ENCODE peak calls at places on chromosomes 3 and 15, in four cellular contexts. M is AG09309, I is keratinocyte, K is HCT116. F is an unnamed sample.

GRCh38 chr3:181086011-181086410 is 96.5 kb upstream of the DNAJC19 start:
- DNase-seq in I (no peak), K (no peak), M (no peak), F (no peak)

GRCh38 chr3:963255-963654 is 129.6 kb upstream of the CNTN6 start:
- DNase-seq in M (no peak), K (no peak), I (no peak), F (no peak)

GRCh38 chr3:35639251-35640185 is at the start of gene ARPP21:
- DNase-seq in K (no peak), M (no peak), I (no peak), F (no peak)

GRCh38 chr3:48405971-48406370 is 23.9 kb downstream of the PLXNB1 start:
- DNase-seq in M (no peak), I (no peak), K (no peak), F (no peak)

GRCh38 chr3:87576752-87577151 is 300.4 kb upstream of the POU1F1 start:
- DNase-seq in M (no peak), K (no peak), I (no peak), F (no peak)

GRCh38 chr3:120428904-120429303 is 21.9 kb downstream of the FSTL1 start:
- DNase-seq in K (no peak), I (no peak), M (no peak), F (no peak)

GRCh38 chr3:57856675-57857074 is 100.6 kb downstream of the SLMAP start:
- DNase-seq in K (no peak), I (no peak), M (no peak), F (no peak)

GRCh38 chr3:58217209-58217811 is 6.5 kb upstream of the DNASE1L3 start:
- DNase-seq in M (peak), I (peak), K (peak), F (no peak)

GRCh38 chr15:65927545-65927944 is 58.3 kb downstream of the RAB11A start:
- DNase-seq in I (no peak), M (no peak), K (no peak), F (no peak)

GRCh38 chr3:55416381-55416821 is 70.7 kb downstream of the WNT5A start:
- DNase-seq in I (no peak), K (no peak), M (peak), F (peak)

GRCh38 chr15:27454281-27455060 is 483.5 kb downstream of the GABRG3 start:
- DNase-seq in I (no peak), M (no peak), K (no peak), F (no peak)

GRCh38 chr3:126152458-126152857 is 27.9 kb downstream of the ALDH1L1 start:
- DNase-seq in K (no peak), M (no peak), I (no peak), F (no peak)

GRCh38 chr15:30882861-30883433 is 20.8 kb upstream of the FAN1 start:
- DNase-seq in I (no peak), K (no peak), M (no peak), F (no peak)

GRCh38 chr3:64958187-64958586 is 270.4 kb upstream of the ADAMTS9 start:
- DNase-seq in I (no peak), K (no peak), M (no peak), F (no peak)
- TF ChIP-seq CTCF in I (no peak), K (no peak), M (no peak), F (no peak)

DNA sequence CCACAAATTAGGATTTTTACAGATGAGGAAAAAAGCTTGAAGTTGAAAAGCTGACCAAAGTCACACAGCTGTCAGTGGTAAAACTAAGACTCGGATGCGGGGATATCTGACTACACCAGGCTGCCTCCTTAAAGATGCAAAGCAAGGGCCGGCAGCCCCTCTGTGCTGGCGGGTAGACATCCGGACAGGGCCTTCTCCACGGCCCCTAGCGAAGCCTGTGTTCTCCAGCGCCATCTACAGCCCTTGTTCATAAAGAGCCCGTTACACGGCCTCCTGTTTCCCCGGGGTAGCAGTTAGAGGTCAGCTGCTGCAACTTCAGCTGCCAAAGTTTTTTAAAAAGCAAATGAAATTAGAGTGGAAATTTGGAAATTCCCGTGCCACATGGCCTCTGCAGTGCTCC is 383.0 kb downstream of the TBL1XR1 start:
- DNase-seq in M (no peak), K (peak), I (no peak), F (no peak)
- TF ChIP-seq CTCF in M (peak), K (peak), I (peak), F (peak)

GRCh38 chr3:147843331-147843730 is 434.2 kb downstream of the ZIC1 start:
- DNase-seq in I (no peak), K (no peak), M (no peak), F (no peak)

DNA sequence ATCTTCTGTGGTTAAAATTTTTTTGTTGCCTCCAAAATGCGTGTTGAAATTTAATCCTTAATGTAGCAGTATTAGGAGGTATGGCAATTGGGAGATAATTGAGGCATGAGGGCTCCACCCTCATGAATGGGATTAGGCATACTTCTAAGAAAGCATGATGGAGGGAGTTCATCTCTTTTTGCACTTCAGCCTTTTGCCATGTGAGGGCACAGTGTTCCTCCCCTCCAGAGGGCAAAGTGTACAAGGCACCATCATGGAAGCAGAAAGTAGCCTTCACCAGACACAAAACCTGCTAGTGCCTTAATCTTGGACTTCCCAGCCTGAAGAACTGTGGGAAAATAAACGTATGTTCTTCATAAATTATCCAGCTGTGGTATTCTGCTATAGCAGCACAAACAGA is 429.5 kb downstream of the ZIC1 start:
- DNase-seq in I (no peak), K (peak), M (no peak), F (no peak)
- TF ChIP-seq CTCF in I (no peak), K (peak), M (peak), F (peak)

GRCh38 chr3:37163262-37164020 is 10.9 kb downstream of the LRRFIP2 start:
- DNase-seq in I (no peak), M (peak), K (no peak), F (peak)
- TF ChIP-seq CTCF in I (no peak), M (no peak), K (no peak), F (no peak)

DNA sequence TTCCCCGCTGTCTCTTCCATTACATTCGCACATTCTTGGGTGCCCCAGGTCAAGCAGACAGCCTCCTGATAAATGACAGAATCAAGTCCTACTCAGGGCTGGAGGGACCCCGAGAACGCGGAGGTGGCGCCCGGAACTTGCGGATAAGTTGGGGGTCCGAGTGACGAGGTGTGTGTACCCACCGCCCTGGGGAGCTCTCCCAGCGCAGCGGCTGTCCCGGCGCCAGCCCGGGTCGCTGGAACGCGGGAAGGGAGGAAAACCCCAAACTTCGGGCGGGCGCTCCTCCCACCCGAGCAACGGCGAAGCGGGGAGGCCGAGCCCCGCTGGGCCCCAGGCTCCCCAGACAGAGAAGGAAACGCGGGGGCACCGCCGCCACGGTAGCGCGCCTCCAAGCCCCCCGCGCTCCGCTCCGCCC is 550 bp downstream of the CLN6 start:
- DNase-seq in K (no peak), M (no peak), I (no peak), F (no peak)
- TF ChIP-seq CTCF in K (no peak), M (no peak), I (no peak), F (no peak)

GRCh38 chr3:25430942-25431570 is 3.0 kb downstream of the RARB start:
- DNase-seq in K (no peak), M (no peak), I (no peak), F (no peak)
- TF ChIP-seq CTCF in K (no peak), M (no peak), I (no peak), F (no peak)

GRCh38 chr15:101088788-101089578 is 162.9 kb downstream of the CHSY1 start:
- DNase-seq in K (peak), I (no peak), M (no peak), F (no peak)

GRCh38 chr15:101087172-101087769 is 164.6 kb downstream of the CHSY1 start:
- DNase-seq in M (no peak), I (no peak), K (no peak), F (no peak)

GRCh38 chr15:101086394-101087171 is 165.3 kb downstream of the CHSY1 start:
- DNase-seq in I (no peak), K (no peak), M (no peak), F (no peak)

GRCh38 chr15:101089579-101090459 is 162.0 kb downstream of the CHSY1 start:
- DNase-seq in M (no peak), K (no peak), I (no peak), F (no peak)

GRCh38 chr15:101088311-101088710 is 163.5 kb downstream of the CHSY1 start:
- DNase-seq in M (no peak), K (no peak), I (no peak), F (no peak)
- TF ChIP-seq CTCF in M (no peak), K (no peak), I (no peak), F (no peak)

GRCh38 chr15:74202461-74203401 is at the start of gene STRA6:
- DNase-seq in K (no peak), M (no peak), I (no peak), F (no peak)
- TF ChIP-seq CTCF in K (no peak), M (peak), I (peak), F (no peak)

DNA sequence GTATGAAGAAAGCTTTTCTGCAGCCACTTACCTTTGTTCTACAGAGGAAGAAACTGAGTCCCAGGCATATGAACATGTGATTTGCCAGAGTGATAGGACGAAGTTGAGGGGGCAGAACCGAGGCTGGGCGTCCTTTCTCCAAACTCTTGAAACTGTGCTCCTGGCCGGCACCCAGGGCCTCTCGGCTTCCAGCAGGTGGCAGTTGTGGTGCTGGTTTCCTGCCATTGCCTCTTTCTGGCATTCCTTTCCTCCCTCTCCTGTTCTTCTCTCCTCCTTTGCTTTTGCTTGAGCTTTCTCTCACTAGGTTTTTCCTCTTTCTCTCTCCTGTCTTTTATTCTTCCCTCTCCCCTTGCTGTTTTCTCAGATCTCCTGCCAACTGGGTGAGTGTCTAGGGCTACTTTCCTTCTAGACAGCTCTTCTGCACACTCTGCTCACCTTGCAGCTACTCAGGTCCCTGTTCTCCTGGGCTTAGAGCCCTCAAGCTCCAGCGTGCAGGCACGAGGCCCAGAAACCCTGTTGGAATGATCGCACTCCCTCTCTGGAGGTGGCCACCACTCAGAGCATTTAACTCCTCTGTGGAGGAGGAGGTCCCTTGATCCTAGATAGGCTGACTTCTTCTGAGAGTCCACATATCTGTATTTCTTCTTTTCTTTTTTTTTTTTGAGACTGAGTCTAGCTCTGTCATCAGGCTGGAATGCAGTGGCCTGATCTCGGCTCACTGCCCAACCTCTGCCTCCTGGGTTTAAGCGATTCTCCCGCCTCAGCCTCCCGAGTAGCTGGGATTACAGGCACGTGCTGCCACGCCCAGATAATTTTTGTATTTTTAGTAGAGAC is 26.2 kb downstream of the TRAK1 start:
- DNase-seq in K (peak), I (no peak), M (no peak), F (no peak)
- TF ChIP-seq CTCF in K (peak), I (peak), M (peak), F (peak)